ENCODE peak calls at places on chromosome 12, in seven cellular contexts. D, G, E, Z, K, N and C are unnamed samples.

GRCh38 chr12:52280319-52280795 is 5.9 kb downstream of the KRT86 start:
- DNase-seq in D (no peak), G (peak), E (peak), Z (peak), K (no peak), N (no peak), C (no peak)

GRCh38 chr12:5511644-5512584 is 80.0 kb downstream of the NTF3 start:
- DNase-seq in D (no peak), G (peak), E (no peak), Z (no peak), K (no peak), N (no peak), C (no peak)

GRCh38 chr12:116259800-116260589 is 17.5 kb downstream of the MED13L start:
- DNase-seq in D (no peak), G (no peak), E (no peak), Z (no peak), K (no peak), N (no peak), C (no peak)

GRCh38 chr12:32824596-32824995 is 68.9 kb upstream of the YARS2 start:
- DNase-seq in D (no peak), G (no peak), E (no peak), Z (no peak), K (no peak), N (no peak), C (no peak)

GRCh38 chr12:52836042-52836466 is 1.9 kb upstream of the KRT79 start:
- DNase-seq in D (no peak), G (peak), E (no peak), Z (no peak), K (no peak), N (no peak), C (no peak)

GRCh38 chr12:59780605-59781135 is 184.8 kb downstream of the SLC16A7 start:
- DNase-seq in D (no peak), G (peak), E (no peak), Z (peak), K (no peak), N (no peak), C (no peak)

GRCh38 chr12:13099910-13100609 is 3.4 kb downstream of the GSG1 start:
- DNase-seq in D (no peak), G (no peak), E (no peak), Z (no peak), K (no peak), N (no peak), C (no peak)

GRCh38 chr12:15728118-15728598 is 61.0 kb downstream of the EPS8 start:
- DNase-seq in D (no peak), G (peak), E (peak), Z (no peak), K (no peak), N (no peak), C (no peak)

GRCh38 chr12:123801573-123802178 is 39.6 kb downstream of the DNAH10 start:
- DNase-seq in D (no peak), G (peak), E (peak), Z (peak), K (no peak), N (no peak), C (no peak)

GRCh38 chr12:12896261-12896660 is 4.9 kb downstream of the GPRC5A start:
- DNase-seq in D (no peak), G (peak), E (no peak), Z (no peak), K (no peak), N (no peak), C (no peak)

GRCh38 chr12:31005944-31006361 is 67.7 kb upstream of the DDX11 start:
- DNase-seq in D (no peak), G (peak), E (peak), Z (no peak), K (no peak), N (no peak), C (no peak)

GRCh38 chr12:107522692-107523477 is 162.7 kb upstream of the PWP1 start:
- DNase-seq in D (no peak), G (no peak), E (no peak), Z (no peak), K (no peak), N (no peak), C (no peak)